ENCODE peak calls at places on chromosomes 12 and 14, in six cellular contexts. One of them, this sample, is unnamed.

GRCh38 chr12:49200882-49201594 is 12.2 kb upstream of the TUBA1A start:
- DNase-seq in PC-9: peak
- DNase-seq in breast epithelium: no peak
- DNase-seq in uterus: peak
- DNase-seq in astrocyte of the spinal cord: peak
- DNase-seq in A673: peak
- DNase-seq in this sample: no peak

GRCh38 chr14:76755610-76756390 is 5.5 kb upstream of the VASH1 start:
- DNase-seq in astrocyte of the spinal cord: no peak
- DNase-seq in uterus: no peak
- DNase-seq in PC-9: no peak
- DNase-seq in breast epithelium: no peak
- DNase-seq in A673: no peak
- DNase-seq in this sample: no peak

GRCh38 chr12:29229158-29229505 is 80.1 kb downstream of the FAR2 start:
- DNase-seq in A673: no peak
- DNase-seq in breast epithelium: no peak
- DNase-seq in PC-9: no peak
- DNase-seq in uterus: no peak
- DNase-seq in astrocyte of the spinal cord: no peak
- DNase-seq in this sample: no peak

GRCh38 chr14:104519721-104520120 is 59.8 kb upstream of the C14orf180 start:
- DNase-seq in uterus: no peak
- DNase-seq in PC-9: peak
- DNase-seq in A673: no peak
- DNase-seq in astrocyte of the spinal cord: no peak
- DNase-seq in breast epithelium: no peak
- DNase-seq in this sample: no peak

GRCh38 chr12:125218952-125219351 is 153.7 kb downstream of the AACS start:
- DNase-seq in A673: no peak
- DNase-seq in uterus: no peak
- DNase-seq in PC-9: no peak
- DNase-seq in astrocyte of the spinal cord: no peak
- DNase-seq in breast epithelium: no peak
- DNase-seq in this sample: no peak

GRCh38 chr14:29217813-29218450 is 451.3 kb downstream of the FOXG1 start:
- DNase-seq in PC-9: no peak
- DNase-seq in A673: no peak
- DNase-seq in uterus: no peak
- DNase-seq in astrocyte of the spinal cord: no peak
- DNase-seq in breast epithelium: no peak
- DNase-seq in this sample: no peak

GRCh38 chr14:99137001-99137700 is 134.8 kb downstream of the BCL11B start:
- DNase-seq in A673: no peak
- DNase-seq in astrocyte of the spinal cord: no peak
- DNase-seq in breast epithelium: peak
- DNase-seq in uterus: no peak
- DNase-seq in PC-9: no peak
- DNase-seq in this sample: no peak

GRCh38 chr12:111121840-111122239 is 201.5 kb upstream of the MYL2 start:
- DNase-seq in astrocyte of the spinal cord: no peak
- DNase-seq in A673: peak
- DNase-seq in uterus: no peak
- DNase-seq in breast epithelium: no peak
- DNase-seq in PC-9: no peak
- DNase-seq in this sample: no peak

GRCh38 chr12:109921982-109922381 is 21.9 kb downstream of the TCHP start:
- DNase-seq in A673: no peak
- DNase-seq in breast epithelium: no peak
- DNase-seq in uterus: no peak
- DNase-seq in PC-9: no peak
- DNase-seq in astrocyte of the spinal cord: no peak
- DNase-seq in this sample: no peak

GRCh38 chr12:131067993-131068942 is 114.6 kb downstream of the ADGRD1 start:
- DNase-seq in breast epithelium: no peak
- DNase-seq in uterus: no peak
- DNase-seq in astrocyte of the spinal cord: no peak
- DNase-seq in A673: no peak
- DNase-seq in PC-9: no peak
- DNase-seq in this sample: no peak

GRCh38 chr14:54642950-54643695 is 76.2 kb downstream of the SAMD4A start:
- DNase-seq in A673: peak
- DNase-seq in breast epithelium: no peak
- DNase-seq in uterus: no peak
- DNase-seq in astrocyte of the spinal cord: peak
- DNase-seq in PC-9: no peak
- DNase-seq in this sample: no peak

GRCh38 chr12:131947482-131948027 is 2.2 kb upstream of the EP400 start:
- DNase-seq in A673: no peak
- DNase-seq in uterus: no peak
- DNase-seq in PC-9: no peak
- DNase-seq in astrocyte of the spinal cord: no peak
- DNase-seq in breast epithelium: no peak
- DNase-seq in this sample: peak

GRCh38 chr14:51424569-51425251 is 184.7 kb downstream of the TMX1 start:
- DNase-seq in breast epithelium: no peak
- DNase-seq in uterus: no peak
- DNase-seq in A673: no peak
- DNase-seq in PC-9: no peak
- DNase-seq in astrocyte of the spinal cord: peak
- DNase-seq in this sample: no peak

GRCh38 chr12:47547077-47547476 is 158.8 kb downstream of the RPAP3 start:
- DNase-seq in PC-9: no peak
- DNase-seq in breast epithelium: no peak
- DNase-seq in A673: peak
- DNase-seq in uterus: no peak
- DNase-seq in astrocyte of the spinal cord: peak
- DNase-seq in this sample: no peak

GRCh38 chr12:114981036-114981435 is 297.1 kb upstream of the TBX3 start:
- DNase-seq in astrocyte of the spinal cord: no peak
- DNase-seq in breast epithelium: no peak
- DNase-seq in PC-9: no peak
- DNase-seq in A673: no peak
- DNase-seq in uterus: no peak
- DNase-seq in this sample: no peak

GRCh38 chr12:28869197-28869596 is 279.9 kb upstream of the FAR2 start:
- DNase-seq in breast epithelium: no peak
- DNase-seq in uterus: no peak
- DNase-seq in PC-9: no peak
- DNase-seq in A673: no peak
- DNase-seq in astrocyte of the spinal cord: peak
- DNase-seq in this sample: no peak

GRCh38 chr14:92613008-92613658 is 99.6 kb downstream of the RIN3 start:
- DNase-seq in A673: peak
- DNase-seq in PC-9: no peak
- DNase-seq in breast epithelium: no peak
- DNase-seq in uterus: no peak
- DNase-seq in astrocyte of the spinal cord: no peak
- DNase-seq in this sample: peak

GRCh38 chr14:55136868-55137785 is 8.1 kb downstream of the LGALS3 start:
- DNase-seq in uterus: peak
- DNase-seq in A673: no peak
- DNase-seq in breast epithelium: peak
- DNase-seq in astrocyte of the spinal cord: peak
- DNase-seq in PC-9: no peak
- DNase-seq in this sample: peak

GRCh38 chr12:88643685-88644084 is 63.4 kb upstream of the KITLG start:
- DNase-seq in breast epithelium: no peak
- DNase-seq in astrocyte of the spinal cord: no peak
- DNase-seq in uterus: no peak
- DNase-seq in PC-9: no peak
- DNase-seq in A673: no peak
- DNase-seq in this sample: no peak

GRCh38 chr14:104743461-104744380 is 9.2 kb upstream of the SIVA1 start:
- DNase-seq in PC-9: no peak
- DNase-seq in uterus: no peak
- DNase-seq in A673: no peak
- DNase-seq in breast epithelium: no peak
- DNase-seq in astrocyte of the spinal cord: no peak
- DNase-seq in this sample: peak

GRCh38 chr12:121365416-121366062 is 13.3 kb upstream of the ANAPC5 start:
- DNase-seq in PC-9: no peak
- DNase-seq in uterus: no peak
- DNase-seq in A673: no peak
- DNase-seq in astrocyte of the spinal cord: no peak
- DNase-seq in breast epithelium: no peak
- DNase-seq in this sample: no peak

GRCh38 chr12:5568325-5568981 is 136.5 kb downstream of the NTF3 start:
- DNase-seq in A673: no peak
- DNase-seq in PC-9: peak
- DNase-seq in uterus: no peak
- DNase-seq in astrocyte of the spinal cord: no peak
- DNase-seq in breast epithelium: no peak
- DNase-seq in this sample: no peak

GRCh38 chr12:82648510-82648909 is 38.2 kb upstream of the TMTC2 start:
- DNase-seq in uterus: no peak
- DNase-seq in astrocyte of the spinal cord: no peak
- DNase-seq in A673: no peak
- DNase-seq in PC-9: no peak
- DNase-seq in breast epithelium: no peak
- DNase-seq in this sample: no peak

GRCh38 chr14:89379006-89379405 is 38.0 kb downstream of the FOXN3 start:
- DNase-seq in A673: no peak
- DNase-seq in breast epithelium: no peak
- DNase-seq in uterus: no peak
- DNase-seq in astrocyte of the spinal cord: no peak
- DNase-seq in PC-9: no peak
- DNase-seq in this sample: no peak

GRCh38 chr12:82687020-82687951 is 580 bp downstream of the TMTC2 start:
- DNase-seq in uterus: peak
- DNase-seq in breast epithelium: peak
- DNase-seq in PC-9: peak
- DNase-seq in A673: peak
- DNase-seq in astrocyte of the spinal cord: peak
- DNase-seq in this sample: peak

GRCh38 chr14:98218213-98218612 is 1053.8 kb downstream of the BCL11B start:
- DNase-seq in PC-9: no peak
- DNase-seq in A673: peak
- DNase-seq in breast epithelium: no peak
- DNase-seq in uterus: no peak
- DNase-seq in astrocyte of the spinal cord: no peak
- DNase-seq in this sample: no peak

GRCh38 chr14:74347096-74347794 is 1.0 kb upstream of the VRTN start:
- DNase-seq in A673: no peak
- DNase-seq in uterus: no peak
- DNase-seq in breast epithelium: no peak
- DNase-seq in astrocyte of the spinal cord: no peak
- DNase-seq in PC-9: no peak
- DNase-seq in this sample: no peak

GRCh38 chr14:31572955-31573354 is 11.8 kb downstream of the NUBPL start:
- DNase-seq in astrocyte of the spinal cord: no peak
- DNase-seq in PC-9: no peak
- DNase-seq in A673: no peak
- DNase-seq in uterus: no peak
- DNase-seq in breast epithelium: no peak
- DNase-seq in this sample: no peak

GRCh38 chr12:52956987-52957386 is 8.1 kb downstream of the KRT18 start:
- DNase-seq in A673: no peak
- DNase-seq in uterus: no peak
- DNase-seq in breast epithelium: no peak
- DNase-seq in PC-9: peak
- DNase-seq in astrocyte of the spinal cord: peak
- DNase-seq in this sample: no peak

GRCh38 chr12:24814379-24815086 is 134.4 kb downstream of the BCAT1 start:
- DNase-seq in uterus: no peak
- DNase-seq in PC-9: no peak
- DNase-seq in astrocyte of the spinal cord: no peak
- DNase-seq in A673: no peak
- DNase-seq in breast epithelium: no peak
- DNase-seq in this sample: no peak

GRCh38 chr12:95740751-95741150 is 49.8 kb downstream of the NTN4 start:
- DNase-seq in uterus: no peak
- DNase-seq in PC-9: no peak
- DNase-seq in astrocyte of the spinal cord: no peak
- DNase-seq in breast epithelium: no peak
- DNase-seq in A673: no peak
- DNase-seq in this sample: no peak

GRCh38 chr12:92297932-92298681 is 152.5 kb upstream of the BTG1 start:
- DNase-seq in PC-9: no peak
- DNase-seq in uterus: no peak
- DNase-seq in breast epithelium: no peak
- DNase-seq in A673: no peak
- DNase-seq in astrocyte of the spinal cord: peak
- DNase-seq in this sample: no peak

GRCh38 chr12:122888232-122888752 is 7.6 kb downstream of the VPS37B start:
- DNase-seq in breast epithelium: peak
- DNase-seq in A673: peak
- DNase-seq in uterus: no peak
- DNase-seq in PC-9: peak
- DNase-seq in astrocyte of the spinal cord: peak
- DNase-seq in this sample: no peak
- H3K4me3 ChIP-seq in breast epithelium: no peak
- H3K4me3 ChIP-seq in A673: peak
- H3K4me3 ChIP-seq in uterus: no peak
- H3K4me3 ChIP-seq in PC-9: peak
- H3K4me3 ChIP-seq in astrocyte of the spinal cord: no peak
- H3K4me3 ChIP-seq in this sample: no peak

GRCh38 chr12:51217133-51217967 is 512 bp downstream of the POU6F1 start:
- DNase-seq in astrocyte of the spinal cord: no peak
- DNase-seq in PC-9: no peak
- DNase-seq in uterus: peak
- DNase-seq in A673: peak
- DNase-seq in breast epithelium: peak
- DNase-seq in this sample: peak
- TF ChIP-seq CTCF in astrocyte of the spinal cord: peak
- TF ChIP-seq CTCF in PC-9: no peak
- TF ChIP-seq CTCF in uterus: peak
- TF ChIP-seq CTCF in A673: peak
- TF ChIP-seq CTCF in breast epithelium: no peak
- TF ChIP-seq CTCF in this sample: no peak

DNA sequence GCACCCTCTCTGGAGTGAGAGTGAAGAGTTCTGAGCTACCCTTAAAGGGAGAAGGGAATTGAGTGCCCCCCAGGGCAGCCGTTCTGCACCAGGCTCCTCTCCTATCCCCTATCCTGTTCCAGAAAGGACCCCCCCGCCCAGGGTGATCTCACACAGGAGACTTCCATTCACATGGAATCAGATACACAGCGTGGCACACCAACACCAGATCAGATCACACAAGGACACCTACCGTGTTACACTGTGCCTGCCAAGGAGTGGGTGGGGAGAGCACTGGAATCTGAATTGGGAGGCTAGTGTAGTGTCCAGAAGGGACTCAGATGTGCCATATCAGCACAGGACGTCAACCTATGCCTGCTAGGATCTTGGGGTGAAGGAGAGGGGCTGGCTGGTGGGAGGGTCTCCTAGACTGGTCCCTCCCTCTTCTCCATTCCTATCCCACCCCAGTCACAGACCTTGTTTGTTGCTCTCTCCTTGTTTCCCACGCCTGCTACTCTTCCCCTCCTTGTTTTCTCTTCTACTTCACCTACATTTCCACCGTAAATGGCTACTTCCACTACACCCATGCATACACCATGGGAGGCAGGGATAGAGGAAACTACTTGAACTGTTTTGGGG is 2.3 kb downstream of the PTMS start:
- DNase-seq in breast epithelium: no peak
- DNase-seq in A673: peak
- DNase-seq in astrocyte of the spinal cord: peak
- DNase-seq in uterus: no peak
- DNase-seq in PC-9: no peak
- DNase-seq in this sample: no peak
- H3K4me3 ChIP-seq in breast epithelium: peak
- H3K4me3 ChIP-seq in A673: peak
- H3K4me3 ChIP-seq in astrocyte of the spinal cord: peak
- H3K4me3 ChIP-seq in uterus: peak
- H3K4me3 ChIP-seq in PC-9: peak
- H3K4me3 ChIP-seq in this sample: peak

GRCh38 chr12:2541805-2542204 is 253.0 kb upstream of the FKBP4 start:
- DNase-seq in uterus: no peak
- DNase-seq in breast epithelium: no peak
- DNase-seq in astrocyte of the spinal cord: no peak
- DNase-seq in A673: no peak
- DNase-seq in PC-9: no peak
- DNase-seq in this sample: no peak
- TF ChIP-seq CTCF in uterus: no peak
- TF ChIP-seq CTCF in breast epithelium: no peak
- TF ChIP-seq CTCF in astrocyte of the spinal cord: no peak
- TF ChIP-seq CTCF in A673: no peak
- TF ChIP-seq CTCF in PC-9: no peak
- TF ChIP-seq CTCF in this sample: no peak

This sample was measured in left lung.